ENCODE peak calls at places on chromosome 4, in five cellular contexts. P is HEK293T, H is GM12878, D is NT2/D1, K is H1. F is an unnamed sample.
A peak's percentile ranks its signal among the peaks of the same experiment; 100 is the strongest.

GRCh38 chr4:16116493-16116990 is 32.7 kb upstream of the PROM1 start:
- DNase-seq in D (no peak), K (no peak), H (no peak), P (no peak), F (peak; percentile 73)

GRCh38 chr4:7236847-7237246 is 44.5 kb downstream of the SORCS2 start:
- DNase-seq in D (no peak), H (no peak), K (no peak), P (no peak), F (no peak)

GRCh38 chr4:149768477-149768876 is 47.2 kb downstream of the IQCM start:
- DNase-seq in H (no peak), P (no peak), D (no peak), K (no peak), F (no peak)

GRCh38 chr4:78517050-78517652 is 34.4 kb upstream of the ANXA3 start:
- DNase-seq in K (no peak), D (no peak), P (peak; percentile 32), H (no peak), F (peak; percentile 11)

GRCh38 chr4:137106733-137107132 is 425.6 kb downstream of the PCDH18 start:
- DNase-seq in P (no peak), H (no peak), D (no peak), K (no peak), F (no peak)

GRCh38 chr4:7642764-7643495 is 208.2 kb upstream of the PSAPL1 start:
- DNase-seq in D (no peak), K (no peak), H (no peak), P (no peak), F (no peak)

GRCh38 chr4:78954048-78954666 is 14.9 kb upstream of the PAQR3 start:
- DNase-seq in H (no peak), P (peak; percentile 42), K (no peak), D (no peak), F (peak; percentile 9)

GRCh38 chr4:122341906-122342305 is 36.9 kb upstream of the ADAD1 start:
- DNase-seq in P (no peak), D (no peak), K (no peak), H (no peak), F (no peak)

GRCh38 chr4:77994194-77994721 is 62.9 kb upstream of the FRAS1 start:
- DNase-seq in H (no peak), D (peak; percentile 59), K (peak; percentile 57), P (peak; percentile 69), F (peak; percentile 84)

GRCh38 chr4:149638073-149638472 is 177.6 kb downstream of the IQCM start:
- DNase-seq in H (no peak), K (no peak), P (no peak), D (no peak), F (no peak)

GRCh38 chr4:20318899-20319291 is 67.2 kb downstream of the SLIT2 start:
- DNase-seq in K (no peak), P (no peak), D (no peak), H (no peak), F (no peak)

GRCh38 chr4:75895744-75896314 is 6.4 kb downstream of the PPEF2 start:
- DNase-seq in D (peak; percentile 30), K (no peak), P (peak; percentile 58), H (no peak), F (peak; percentile 52)

GRCh38 chr4:174365018-174365587 is 81.4 kb downstream of the CEP44 start:
- DNase-seq in D (peak; percentile 5), H (no peak), P (peak; percentile 20), K (no peak), F (peak; percentile 30)

GRCh38 chr4:174375422-174375821 is 91.7 kb downstream of the CEP44 start:
- DNase-seq in H (no peak), P (no peak), D (peak; percentile 1), K (no peak), F (peak; percentile 7)

GRCh38 chr4:174369968-174370367 is 86.3 kb downstream of the CEP44 start:
- DNase-seq in D (no peak), H (no peak), P (no peak), K (no peak), F (no peak)
- TF ChIP-seq SUZ12 in D (no peak), H (no peak), P (no peak), K (no peak), F (no peak)

DNA sequence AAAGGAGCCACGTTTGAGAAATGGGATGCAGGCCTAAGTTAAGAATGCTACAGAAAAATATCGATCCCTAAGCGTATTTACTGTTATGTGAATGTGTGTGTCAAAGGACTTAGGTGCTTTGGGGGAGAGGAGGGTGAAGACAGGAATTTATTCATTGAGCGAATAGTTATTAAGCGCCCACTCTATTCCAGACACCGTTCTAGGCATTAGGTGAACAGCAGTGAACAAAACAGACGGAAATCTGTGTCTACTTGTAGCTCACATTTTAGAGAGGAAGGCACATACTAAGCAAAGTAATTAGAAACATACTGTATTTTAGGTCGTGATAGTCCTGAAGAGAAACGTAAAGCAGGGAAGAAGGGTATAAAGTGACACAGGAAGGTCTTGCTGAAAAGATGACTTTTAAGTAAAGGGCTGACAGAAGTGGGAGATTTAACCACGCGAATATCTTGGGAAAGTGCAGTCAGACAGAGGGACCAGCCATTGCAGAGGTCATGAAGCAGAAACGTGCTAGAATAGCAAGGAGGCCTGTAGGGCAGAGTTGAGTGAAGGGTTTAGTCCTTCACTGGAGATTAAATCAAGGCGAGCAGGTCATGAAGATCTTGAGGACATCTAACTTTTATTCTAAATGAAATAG is 541 bp downstream of the AIMP1 start:
- DNase-seq in K (no peak), H (no peak), D (no peak), P (no peak), F (no peak)
- TF ChIP-seq SUZ12 in K (no peak), H (no peak), D (no peak), P (no peak), F (no peak)

GRCh38 chr4:40750461-40751258 is 905 bp downstream of the NSUN7 start:
- DNase-seq in H (no peak), P (no peak), K (peak; percentile 74), D (peak; percentile 22), F (no peak)
- TF ChIP-seq SUZ12 in H (no peak), P (no peak), K (no peak), D (no peak), F (no peak)

DNA sequence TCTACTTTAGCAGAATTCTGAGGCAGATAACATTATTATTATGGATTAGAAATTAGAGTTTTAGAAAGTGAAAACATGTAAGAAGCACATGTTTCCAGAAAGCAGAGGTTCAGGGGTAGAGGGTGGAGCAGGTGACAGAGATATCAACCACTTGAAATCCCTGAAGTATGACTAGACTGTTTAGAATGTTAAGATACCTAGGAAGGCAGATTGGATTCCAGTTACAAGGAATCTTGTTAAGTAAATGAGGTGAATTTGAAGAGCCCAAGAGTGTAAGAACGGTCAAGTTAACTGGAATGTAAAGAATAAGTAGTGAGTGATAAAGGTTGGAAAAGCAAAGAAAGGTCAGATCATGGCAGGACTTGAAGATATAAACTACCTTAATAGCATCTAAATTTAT is 37.6 kb downstream of the ARSJ start:
- DNase-seq in P (no peak), K (no peak), H (no peak), D (no peak), F (no peak)
- TF ChIP-seq SUZ12 in P (no peak), K (no peak), H (no peak), D (no peak), F (no peak)

GRCh38 chr4:102342404-102343074 is 2.7 kb downstream of the SLC39A8 start:
- DNase-seq in P (no peak), D (no peak), H (no peak), K (no peak), F (no peak)

GRCh38 chr4:102344955-102345794 is at the start of gene SLC39A8:
- DNase-seq in K (peak; percentile 89), H (peak; percentile 91), P (peak; percentile 89), D (peak; percentile 60), F (peak; percentile 41)

GRCh38 chr4:102345795-102346100 is 466 bp upstream of the SLC39A8 start:
- DNase-seq in D (no peak), H (no peak), K (no peak), P (no peak), F (no peak)

GRCh38 chr4:102343964-102344519 is 1.2 kb downstream of the SLC39A8 start:
- DNase-seq in K (no peak), D (no peak), H (peak; percentile 21), P (no peak), F (no peak)

DNA sequence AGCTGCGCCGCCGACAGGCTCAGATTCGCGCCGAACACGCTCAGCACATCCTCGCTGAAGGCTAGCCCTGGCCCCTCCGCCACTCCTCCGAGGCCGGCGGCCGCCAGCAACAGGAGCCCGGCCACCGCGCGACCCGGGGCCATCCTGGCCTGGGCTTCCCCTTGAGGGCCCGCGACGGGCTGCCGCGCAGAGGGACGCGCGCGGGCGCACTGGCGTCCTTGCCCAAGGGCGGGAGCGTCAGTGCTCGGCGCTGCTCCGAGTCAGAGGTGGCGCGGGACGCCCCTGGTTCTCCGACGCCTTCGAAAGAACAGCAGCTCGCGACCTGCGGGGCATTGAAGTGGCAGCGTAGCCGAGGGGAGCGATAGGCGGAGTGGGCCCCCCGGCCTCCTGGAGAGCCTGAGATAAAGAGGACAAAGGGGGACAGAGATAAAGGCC is 745 bp downstream of the SLC39A8 start:
- DNase-seq in H (no peak), D (no peak), K (peak; percentile 79), P (peak; percentile 65), F (no peak)
- TF ChIP-seq SUZ12 in H (no peak), D (no peak), K (peak; percentile 66), P (no peak), F (no peak)